ENCODE peak calls at places on chromosomes 2 and 18, in seven cellular contexts. O is hepatocyte, D is endothelial cell of umbilical vein, W is AG09319, A is HFFc6, V is GM20000, X is HuH-7. G is an unnamed sample.

GRCh38 chr2:77520981-77521380 is 1.2 kb downstream of the LRRTM4 start:
- DNase-seq in A (no peak), X (no peak), V (no peak), O (no peak), W (no peak), D (no peak), G (no peak)

GRCh38 chr2:226118471-226119429 is 680.9 kb downstream of the IRS1 start:
- DNase-seq in W (peak; percentile 79), X (no peak), D (no peak), V (no peak), O (peak; percentile 40), A (peak; percentile 85), G (no peak)

GRCh38 chr2:84646514-84646913 is 130.2 kb downstream of the DNAH6 start:
- DNase-seq in W (no peak), X (no peak), V (no peak), D (no peak), O (no peak), A (no peak), G (no peak)

GRCh38 chr18:80115035-80115434 is 6.0 kb downstream of the ADNP2 start:
- DNase-seq in O (no peak), A (no peak), X (no peak), W (no peak), D (no peak), V (no peak), G (no peak)

GRCh38 chr2:113370478-113371091 is 66.9 kb upstream of the ZNG1B start:
- DNase-seq in X (peak; percentile 68), O (peak; percentile 84), V (peak; percentile 51), W (peak; percentile 30), D (peak; percentile 61), A (peak; percentile 73), G (peak; percentile 11)

GRCh38 chr2:95063401-95063958 is 38.0 kb downstream of the MAL start:
- DNase-seq in X (no peak), A (no peak), V (no peak), W (no peak), D (no peak), O (no peak), G (no peak)

GRCh38 chr2:188132385-188132784 is 159.3 kb upstream of the GULP1 start:
- DNase-seq in W (no peak), X (no peak), A (no peak), O (peak; percentile 10), V (no peak), D (no peak), G (no peak)

GRCh38 chr2:131047275-131047652 is 46.0 kb downstream of the FAM168B start:
- DNase-seq in D (no peak), V (no peak), O (no peak), A (no peak), W (no peak), X (no peak), G (no peak)

GRCh38 chr18:74683573-74683972 is 85.9 kb downstream of the ZNF407 start:
- DNase-seq in V (no peak), W (no peak), O (no peak), D (no peak), X (no peak), A (no peak), G (no peak)

GRCh38 chr2:7037340-7038333 is 120.4 kb downstream of the RNF144A start:
- DNase-seq in A (no peak), D (peak; percentile 52), O (peak; percentile 84), X (peak; percentile 64), W (peak; percentile 56), V (peak; percentile 71), G (no peak)

GRCh38 chr2:175930504-175930903 is 71.6 kb downstream of the LNPK start:
- DNase-seq in A (peak; percentile 7), O (no peak), V (no peak), W (no peak), D (peak; percentile 36), X (no peak), G (no peak)

GRCh38 chr18:53753616-53754015 is 470.9 kb downstream of the MBD2 start:
- DNase-seq in V (no peak), X (no peak), O (no peak), D (no peak), A (no peak), W (no peak), G (no peak)

GRCh38 chr2:18648161-18648560 is 58.8 kb upstream of the NT5C1B start:
- DNase-seq in A (no peak), D (no peak), V (no peak), W (no peak), X (no peak), O (no peak), G (no peak)

GRCh38 chr2:183812091-183812490 is 687.8 kb downstream of the NUP35 start:
- DNase-seq in A (no peak), V (no peak), W (no peak), X (no peak), O (no peak), D (no peak), G (no peak)

GRCh38 chr18:59823611-59824195 is 76.1 kb upstream of the PMAIP1 start:
- DNase-seq in X (peak; percentile 30), A (peak; percentile 76), V (peak; percentile 47), D (peak; percentile 51), W (peak; percentile 77), O (peak; percentile 90), G (no peak)

GRCh38 chr18:55897101-55897500 is 309.1 kb upstream of the TCF4 start:
- DNase-seq in O (peak; percentile 10), W (no peak), A (no peak), D (no peak), V (no peak), X (no peak), G (no peak)

GRCh38 chr18:10560457-10561045 is 34.7 kb downstream of the NAPG start:
- DNase-seq in V (peak; percentile 74), W (peak; percentile 25), O (peak; percentile 85), X (peak; percentile 81), A (peak; percentile 53), D (peak; percentile 69), G (peak; percentile 57)

GRCh38 chr2:147449323-147450080 is 395.3 kb upstream of the ACVR2A start:
- DNase-seq in D (no peak), O (peak; percentile 11), A (no peak), W (no peak), V (no peak), X (no peak), G (no peak)

GRCh38 chr2:171134624-171135230 is 26.0 kb downstream of the TLK1 start:
- DNase-seq in O (no peak), A (no peak), D (no peak), V (no peak), W (no peak), X (no peak), G (no peak)

GRCh38 chr2:163171786-163172549 is 333.4 kb upstream of the KCNH7 start:
- DNase-seq in W (no peak), D (no peak), A (no peak), X (no peak), V (no peak), O (no peak), G (no peak)

GRCh38 chr2:218081063-218081462 is 12.0 kb downstream of the RUFY4 start:
- DNase-seq in A (no peak), V (peak; percentile 46), D (no peak), X (no peak), W (no peak), O (no peak), G (no peak)

GRCh38 chr2:128590309-128591021 is 271.8 kb upstream of the HS6ST1 start:
- DNase-seq in W (no peak), D (no peak), X (no peak), O (no peak), A (no peak), V (no peak), G (no peak)

GRCh38 chr18:59885579-59886163 is 14.1 kb upstream of the PMAIP1 start:
- DNase-seq in W (no peak), D (peak; percentile 72), O (no peak), X (no peak), V (peak; percentile 58), A (peak; percentile 87), G (no peak)

GRCh38 chr18:24860978-24861680 is 400.7 kb downstream of the HRH4 start:
- DNase-seq in V (no peak), D (peak; percentile 94), A (no peak), W (no peak), X (no peak), O (no peak), G (no peak)

GRCh38 chr2:24471662-24472061 is 19.4 kb upstream of the NCOA1 start:
- DNase-seq in D (no peak), O (no peak), W (no peak), V (no peak), X (no peak), A (no peak), G (no peak)

GRCh38 chr2:34365937-34366336 is 766.8 kb upstream of the FAM98A start:
- DNase-seq in V (no peak), X (no peak), W (no peak), A (no peak), O (peak; percentile 7), D (no peak), G (no peak)

GRCh38 chr18:79493211-79493800 is 97.6 kb downstream of the NFATC1 start:
- DNase-seq in X (no peak), A (no peak), W (no peak), D (no peak), V (no peak), O (no peak), G (no peak)

GRCh38 chr2:8120979-8121825 is 560.7 kb upstream of the ID2 start:
- DNase-seq in O (peak; percentile 36), V (no peak), D (no peak), W (no peak), X (no peak), A (peak; percentile 20), G (no peak)

GRCh38 chr2:168185583-168186274 is 61.7 kb downstream of the STK39 start:
- DNase-seq in X (no peak), A (no peak), W (no peak), V (no peak), O (no peak), D (peak; percentile 28), G (no peak)

GRCh38 chr2:95356821-95357700 is 45.4 kb upstream of the FAHD2A start:
- DNase-seq in W (no peak), A (no peak), V (no peak), D (no peak), O (no peak), X (no peak), G (no peak)

GRCh38 chr2:176181551-176181950 is 6.9 kb upstream of the HOXD1 start:
- DNase-seq in X (no peak), O (no peak), W (no peak), V (no peak), A (no peak), D (peak; percentile 46), G (no peak)

GRCh38 chr2:70685771-70686171 is 82.2 kb downstream of the ADD2 start:
- DNase-seq in D (no peak), V (no peak), O (no peak), A (no peak), X (no peak), W (no peak), G (no peak)